ENCODE peak calls at places on chromosomes 12 and 14, in six cellular contexts. Z is mammary epithelial cell, N is heart left ventricle, G is mesenchymal stem cell, C is H9, K is pancreas. I is an unnamed sample.

GRCh38 chr14:49306152-49306751 is 279.9 kb downstream of the RPS29 start:
- DNase-seq in Z (peak; percentile 6), N (no peak), G (peak; percentile 39), C (no peak), K (no peak), I (peak; percentile 53)

GRCh38 chr12:18383203-18383602 is 121.9 kb downstream of the PIK3C2G start:
- DNase-seq in Z (peak; percentile 63), N (no peak), G (peak; percentile 82), C (no peak), K (no peak), I (peak; percentile 21)

GRCh38 chr14:23486116-23486515 is 16.6 kb downstream of the NGDN start:
- DNase-seq in Z (no peak), N (no peak), G (no peak), C (no peak), K (no peak), I (no peak)

GRCh38 chr14:87233266-87233665 is 759.7 kb downstream of the GALC start:
- DNase-seq in Z (peak; percentile 46), N (no peak), G (no peak), C (peak; percentile 36), K (no peak), I (no peak)

GRCh38 chr12:19912996-19913395 is 455.3 kb upstream of the PDE3A start:
- DNase-seq in Z (no peak), N (peak; percentile 30), G (no peak), C (no peak), K (no peak), I (no peak)

GRCh38 chr12:23899434-23899833 is 50.0 kb downstream of the SOX5 start:
- DNase-seq in Z (no peak), N (no peak), G (peak; percentile 50), C (no peak), K (no peak), I (no peak)

GRCh38 chr12:20695232-20695631 is at the start of gene SLCO1C1:
- DNase-seq in Z (no peak), N (peak; percentile 20), G (no peak), C (peak; percentile 37), K (no peak), I (no peak)

GRCh38 chr12:88703790-88704189 is 123.5 kb upstream of the KITLG start:
- DNase-seq in Z (peak; percentile 60), N (no peak), G (peak; percentile 15), C (no peak), K (no peak), I (no peak)

GRCh38 chr12:92065018-92065499 is 80.6 kb downstream of the BTG1 start:
- DNase-seq in Z (no peak), N (no peak), G (peak; percentile 61), C (no peak), K (peak; percentile 89), I (no peak)

GRCh38 chr12:13573698-13574321 is 377.3 kb downstream of the EMP1 start:
- DNase-seq in Z (peak; percentile 82), N (no peak), G (no peak), C (no peak), K (no peak), I (no peak)

GRCh38 chr14:69928111-69928523 is 48.9 kb downstream of the SMOC1 start:
- DNase-seq in Z (no peak), N (no peak), G (no peak), C (no peak), K (no peak), I (no peak)

GRCh38 chr14:104212206-104213095 is 74.1 kb downstream of the KIF26A start:
- DNase-seq in Z (no peak), N (no peak), G (no peak), C (no peak), K (no peak), I (no peak)

GRCh38 chr12:56299308-56299852 is 750 bp downstream of the CS start:
- DNase-seq in Z (peak; percentile 53), N (no peak), G (no peak), C (no peak), K (peak; percentile 25), I (no peak)

GRCh38 chr14:49975799-49976198 is 82.9 kb downstream of the ARF6 start:
- DNase-seq in Z (no peak), N (no peak), G (no peak), C (no peak), K (no peak), I (no peak)

DNA sequence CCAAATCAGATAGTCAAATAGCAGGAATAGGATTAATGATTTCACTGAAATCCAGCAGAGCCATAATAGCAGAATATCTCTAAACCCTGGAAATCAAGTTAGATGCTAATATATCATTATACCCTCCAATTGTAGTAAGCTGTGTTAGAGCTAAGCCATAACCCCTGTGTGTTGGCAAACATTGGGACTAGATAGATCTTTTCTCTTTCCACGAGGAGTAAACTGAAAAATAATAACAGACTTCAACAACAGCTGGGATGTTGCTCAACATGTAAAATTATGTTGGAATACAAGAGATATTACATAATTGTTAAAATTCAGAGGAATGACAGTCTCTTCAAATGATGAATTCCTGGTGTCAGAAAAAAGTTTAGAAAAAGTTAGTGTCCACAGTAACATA is 383.8 kb downstream of the SNAPC1 start:
- DNase-seq in Z (no peak), N (no peak), G (no peak), C (no peak), K (no peak), I (no peak)
- H3K27ac ChIP-seq in Z (no peak overlapping the region), N (no peak overlapping the region), G (no peak overlapping the region), C (no peak overlapping the region), K (no peak overlapping the region), I (no peak overlapping the region)

GRCh38 chr12:105587237-105587636 is 256.7 kb downstream of the C12orf75 start:
- DNase-seq in Z (no peak), N (peak; percentile 27), G (no peak), C (no peak), K (no peak), I (no peak)

GRCh38 chr12:105588126-105588525 is 257.6 kb downstream of the C12orf75 start:
- DNase-seq in Z (no peak), N (no peak), G (no peak), C (no peak), K (no peak), I (no peak)

GRCh38 chr12:105595440-105595839 is 264.9 kb downstream of the C12orf75 start:
- DNase-seq in Z (no peak), N (no peak), G (no peak), C (no peak), K (no peak), I (no peak)

GRCh38 chr12:105590571-105590970 is 260.1 kb downstream of the C12orf75 start:
- DNase-seq in Z (peak; percentile 87), N (no peak), G (peak; percentile 28), C (no peak), K (no peak), I (no peak)
- H3K4me1 ChIP-seq in Z (peaks cover 17% of the 10 kb centered on the region), N (no peaks in the 10 kb centered on the region), G (peaks cover 2% of the 10 kb centered on the region), C (no peaks in the 10 kb centered on the region), K (no peaks in the 10 kb centered on the region), I (no peaks in the 10 kb centered on the region)

GRCh38 chr12:130218682-130219081 is 56.4 kb downstream of the FZD10 start:
- DNase-seq in Z (no peak), N (no peak), G (no peak), C (no peak), K (no peak), I (no peak)
- H3K27me3 ChIP-seq in Z (no peaks in the 10 kb centered on the region), N (peaks cover 3% of the 10 kb centered on the region), G (no peaks in the 10 kb centered on the region), C (peaks cover 22% of the 10 kb centered on the region), K (no peaks in the 10 kb centered on the region), I (no peaks in the 10 kb centered on the region)

GRCh38 chr12:51890511-51891171 is 2.7 kb downstream of the ANKRD33 start:
- DNase-seq in Z (no peak), N (peak; percentile 25), G (no peak), C (peak; percentile 43), K (no peak), I (no peak)
- H3K27ac ChIP-seq in Z (no peak overlapping the region), N (no peak overlapping the region), G (no peak overlapping the region), C (no peak overlapping the region), K (no peak overlapping the region), I (no peak overlapping the region)

GRCh38 chr12:208813-209212 is 5.1 kb downstream of the SLC6A12 start:
- DNase-seq in Z (no peak), N (no peak), G (no peak), C (no peak), K (no peak), I (no peak)
- H3K4me1 ChIP-seq in Z (no peaks in the 10 kb centered on the region), N (peaks cover 6% of the 10 kb centered on the region), G (peaks cover 21% of the 10 kb centered on the region), C (no peaks in the 10 kb centered on the region), K (peaks cover 11% of the 10 kb centered on the region), I (no peaks in the 10 kb centered on the region)

GRCh38 chr12:28640519-28640918 is 450.3 kb downstream of the CCDC91 start:
- DNase-seq in Z (no peak), N (no peak), G (no peak), C (no peak), K (no peak), I (no peak)
- H3K27me3 ChIP-seq in Z (no peaks in the 10 kb centered on the region), N (no peaks in the 10 kb centered on the region), G (no peaks in the 10 kb centered on the region), C (no peaks in the 10 kb centered on the region), K (no peaks in the 10 kb centered on the region), I (no peaks in the 10 kb centered on the region)

GRCh38 chr12:108828774-108829173 is 28.6 kb downstream of the SSH1 start:
- DNase-seq in Z (no peak), N (no peak), G (peak; percentile 94), C (no peak), K (no peak), I (no peak)
- H3K27ac ChIP-seq in Z (no peak overlapping the region), N (peak overlapping the region; percentile 89), G (peak overlapping the region; percentile 97), C (no peak overlapping the region), K (peak overlapping the region; percentile 72), I (no peak overlapping the region)

I was measured in SJCRH30.